ENCODE peak calls at places on chromosome 18, in seven cellular contexts. One of them, this sample, is unnamed.

GRCh38 chr18:59093668-59094067 is 46.0 kb upstream of the SEC11C start:
- DNase-seq in HCT116: no peak
- DNase-seq in sigmoid colon: no peak
- DNase-seq in transverse colon: no peak
- DNase-seq in endothelial cell of umbilical vein: no peak
- DNase-seq in vagina: no peak
- DNase-seq in stomach: no peak
- DNase-seq in this sample: peak

GRCh38 chr18:9878783-9879242 is 7.0 kb upstream of the TXNDC2 start:
- DNase-seq in HCT116: no peak
- DNase-seq in sigmoid colon: no peak
- DNase-seq in transverse colon: no peak
- DNase-seq in endothelial cell of umbilical vein: no peak
- DNase-seq in vagina: no peak
- DNase-seq in stomach: no peak
- DNase-seq in this sample: no peak

GRCh38 chr18:78978336-78979057 is 1.1 kb upstream of the SALL3 start:
- DNase-seq in HCT116: no peak
- DNase-seq in sigmoid colon: no peak
- DNase-seq in transverse colon: no peak
- DNase-seq in endothelial cell of umbilical vein: no peak
- DNase-seq in vagina: peak
- DNase-seq in stomach: no peak
- DNase-seq in this sample: no peak

GRCh38 chr18:22813648-22814328 is 119.3 kb upstream of the RBBP8 start:
- DNase-seq in HCT116: no peak
- DNase-seq in sigmoid colon: no peak
- DNase-seq in transverse colon: no peak
- DNase-seq in endothelial cell of umbilical vein: peak
- DNase-seq in vagina: no peak
- DNase-seq in stomach: no peak
- DNase-seq in this sample: no peak

GRCh38 chr18:22470511-22471181 is 52.9 kb upstream of the CTAGE1 start:
- DNase-seq in HCT116: no peak
- DNase-seq in sigmoid colon: no peak
- DNase-seq in transverse colon: no peak
- DNase-seq in endothelial cell of umbilical vein: peak
- DNase-seq in vagina: no peak
- DNase-seq in stomach: peak
- DNase-seq in this sample: no peak

GRCh38 chr18:34710430-34711386 is 610 bp downstream of the DTNA start:
- DNase-seq in HCT116: no peak
- DNase-seq in sigmoid colon: no peak
- DNase-seq in transverse colon: no peak
- DNase-seq in endothelial cell of umbilical vein: no peak
- DNase-seq in vagina: no peak
- DNase-seq in stomach: no peak
- DNase-seq in this sample: no peak

GRCh38 chr18:25896178-25896780 is 194.1 kb downstream of the SS18 start:
- DNase-seq in HCT116: peak
- DNase-seq in sigmoid colon: no peak
- DNase-seq in transverse colon: peak
- DNase-seq in endothelial cell of umbilical vein: peak
- DNase-seq in vagina: no peak
- DNase-seq in stomach: no peak
- DNase-seq in this sample: no peak

GRCh38 chr18:13241083-13241892 is 22.7 kb downstream of the LDLRAD4 start:
- DNase-seq in HCT116: no peak
- DNase-seq in sigmoid colon: peak
- DNase-seq in transverse colon: no peak
- DNase-seq in endothelial cell of umbilical vein: no peak
- DNase-seq in vagina: no peak
- DNase-seq in stomach: no peak
- DNase-seq in this sample: peak

GRCh38 chr18:47912343-47912742 is 18.1 kb downstream of the SMAD2 start:
- DNase-seq in HCT116: no peak
- DNase-seq in sigmoid colon: peak
- DNase-seq in transverse colon: no peak
- DNase-seq in endothelial cell of umbilical vein: peak
- DNase-seq in vagina: no peak
- DNase-seq in stomach: no peak
- DNase-seq in this sample: no peak

GRCh38 chr18:13555192-13555591 is 171.2 kb downstream of the FAM210A start:
- DNase-seq in HCT116: no peak
- DNase-seq in sigmoid colon: no peak
- DNase-seq in transverse colon: no peak
- DNase-seq in endothelial cell of umbilical vein: no peak
- DNase-seq in vagina: no peak
- DNase-seq in stomach: no peak
- DNase-seq in this sample: no peak

GRCh38 chr18:56322403-56322802 is 316.0 kb downstream of the TXNL1 start:
- DNase-seq in HCT116: no peak
- DNase-seq in sigmoid colon: no peak
- DNase-seq in transverse colon: no peak
- DNase-seq in endothelial cell of umbilical vein: no peak
- DNase-seq in vagina: no peak
- DNase-seq in stomach: no peak
- DNase-seq in this sample: no peak

GRCh38 chr18:75282746-75283145 is 72.1 kb downstream of the TSHZ1 start:
- DNase-seq in HCT116: no peak
- DNase-seq in sigmoid colon: no peak
- DNase-seq in transverse colon: no peak
- DNase-seq in endothelial cell of umbilical vein: no peak
- DNase-seq in vagina: peak
- DNase-seq in stomach: no peak
- DNase-seq in this sample: no peak

GRCh38 chr18:44880170-44880569 is 199.5 kb downstream of the SETBP1 start:
- DNase-seq in HCT116: no peak
- DNase-seq in sigmoid colon: no peak
- DNase-seq in transverse colon: no peak
- DNase-seq in endothelial cell of umbilical vein: no peak
- DNase-seq in vagina: no peak
- DNase-seq in stomach: no peak
- DNase-seq in this sample: no peak

GRCh38 chr18:69840445-69840844 is 107.2 kb downstream of the CD226 start:
- DNase-seq in HCT116: no peak
- DNase-seq in sigmoid colon: no peak
- DNase-seq in transverse colon: no peak
- DNase-seq in endothelial cell of umbilical vein: no peak
- DNase-seq in vagina: no peak
- DNase-seq in stomach: no peak
- DNase-seq in this sample: no peak

GRCh38 chr18:67726882-67727281 is 210.4 kb upstream of the DSEL start:
- DNase-seq in HCT116: no peak
- DNase-seq in sigmoid colon: no peak
- DNase-seq in transverse colon: no peak
- DNase-seq in endothelial cell of umbilical vein: no peak
- DNase-seq in vagina: no peak
- DNase-seq in stomach: no peak
- DNase-seq in this sample: no peak

GRCh38 chr18:25737710-25738251 is 352.6 kb downstream of the SS18 start:
- DNase-seq in HCT116: peak
- DNase-seq in sigmoid colon: no peak
- DNase-seq in transverse colon: no peak
- DNase-seq in endothelial cell of umbilical vein: peak
- DNase-seq in vagina: no peak
- DNase-seq in stomach: no peak
- DNase-seq in this sample: no peak

GRCh38 chr18:37484893-37485834 is 80.4 kb downstream of the CELF4 start:
- DNase-seq in HCT116: peak
- DNase-seq in sigmoid colon: no peak
- DNase-seq in transverse colon: peak
- DNase-seq in endothelial cell of umbilical vein: no peak
- DNase-seq in vagina: no peak
- DNase-seq in stomach: no peak
- DNase-seq in this sample: no peak

GRCh38 chr18:74114206-74114605 is 33.4 kb downstream of the FBXO15 start:
- DNase-seq in HCT116: no peak
- DNase-seq in sigmoid colon: no peak
- DNase-seq in transverse colon: no peak
- DNase-seq in endothelial cell of umbilical vein: no peak
- DNase-seq in vagina: no peak
- DNase-seq in stomach: no peak
- DNase-seq in this sample: no peak

GRCh38 chr18:35513181-35513932 is 15.6 kb upstream of the INO80C start:
- DNase-seq in HCT116: peak
- DNase-seq in sigmoid colon: no peak
- DNase-seq in transverse colon: peak
- DNase-seq in endothelial cell of umbilical vein: no peak
- DNase-seq in vagina: peak
- DNase-seq in stomach: no peak
- DNase-seq in this sample: no peak

GRCh38 chr18:987325-988186 is 82.9 kb downstream of the ADCYAP1 start:
- DNase-seq in HCT116: no peak
- DNase-seq in sigmoid colon: no peak
- DNase-seq in transverse colon: no peak
- DNase-seq in endothelial cell of umbilical vein: peak
- DNase-seq in vagina: no peak
- DNase-seq in stomach: no peak
- DNase-seq in this sample: no peak

GRCh38 chr18:5620284-5620683 is 76.5 kb upstream of the EPB41L3 start:
- DNase-seq in HCT116: no peak
- DNase-seq in sigmoid colon: no peak
- DNase-seq in transverse colon: no peak
- DNase-seq in endothelial cell of umbilical vein: no peak
- DNase-seq in vagina: no peak
- DNase-seq in stomach: no peak
- DNase-seq in this sample: no peak

GRCh38 chr18:26503382-26503781 is 45.0 kb downstream of the KCTD1 start:
- DNase-seq in HCT116: no peak
- DNase-seq in sigmoid colon: no peak
- DNase-seq in transverse colon: no peak
- DNase-seq in endothelial cell of umbilical vein: no peak
- DNase-seq in vagina: no peak
- DNase-seq in stomach: no peak
- DNase-seq in this sample: no peak

DNA sequence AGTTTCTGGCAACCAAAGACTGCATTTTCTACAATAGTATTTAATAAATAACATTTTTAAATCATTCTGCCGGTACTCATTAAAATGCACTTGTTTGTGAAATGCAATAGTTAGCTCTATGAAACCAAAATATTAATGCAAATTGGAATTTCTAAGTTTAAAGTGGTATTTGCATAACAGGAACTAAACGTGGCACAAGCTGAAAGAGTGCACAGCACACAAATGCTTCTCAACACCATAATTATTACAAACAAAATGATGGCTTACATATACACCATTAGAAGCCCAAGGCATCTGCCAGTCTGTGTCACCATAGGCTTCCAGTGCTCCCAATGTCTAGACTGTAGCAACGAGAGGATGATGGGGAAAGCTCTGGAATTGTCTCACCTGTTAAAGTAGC is 280.5 kb downstream of the TCF4 start:
- DNase-seq in HCT116: no peak
- DNase-seq in sigmoid colon: no peak
- DNase-seq in transverse colon: no peak
- DNase-seq in endothelial cell of umbilical vein: no peak
- DNase-seq in vagina: no peak
- DNase-seq in stomach: no peak
- DNase-seq in this sample: no peak
- TF ChIP-seq POLR2A in HCT116: no peak
- TF ChIP-seq POLR2A in sigmoid colon: no peak
- TF ChIP-seq POLR2A in transverse colon: no peak
- TF ChIP-seq POLR2A in endothelial cell of umbilical vein: no peak
- TF ChIP-seq POLR2A in vagina: no peak
- TF ChIP-seq POLR2A in stomach: no peak
- TF ChIP-seq POLR2A in this sample: no peak

GRCh38 chr18:7557891-7558454 is 9.1 kb upstream of the PTPRM start:
- DNase-seq in HCT116: no peak
- DNase-seq in sigmoid colon: no peak
- DNase-seq in transverse colon: no peak
- DNase-seq in endothelial cell of umbilical vein: peak
- DNase-seq in vagina: no peak
- DNase-seq in stomach: no peak
- DNase-seq in this sample: no peak
- H3K27ac ChIP-seq in HCT116: no peak
- H3K27ac ChIP-seq in sigmoid colon: no peak
- H3K27ac ChIP-seq in transverse colon: no peak
- H3K27ac ChIP-seq in endothelial cell of umbilical vein: peak
- H3K27ac ChIP-seq in vagina: no peak
- H3K27ac ChIP-seq in stomach: no peak
- H3K27ac ChIP-seq in this sample: no peak

DNA sequence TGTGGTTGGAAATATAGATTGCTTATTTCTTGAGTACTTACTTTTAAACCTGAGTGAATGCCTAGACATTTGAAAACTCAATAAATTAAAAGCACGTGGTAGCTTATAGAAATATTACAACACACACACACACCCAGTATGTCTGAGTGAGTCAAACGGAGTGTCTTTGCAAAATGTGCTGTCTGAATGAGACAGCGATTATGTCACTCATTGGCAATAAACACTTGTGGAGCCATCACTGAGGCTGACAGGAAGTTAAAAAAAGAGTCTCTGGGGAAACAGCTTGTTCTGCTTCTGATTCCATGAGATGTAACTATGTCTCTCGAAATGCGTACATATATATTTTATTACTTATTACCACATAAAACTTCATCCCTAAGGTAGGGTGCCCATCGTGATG is 22.3 kb upstream of the VPS4B start:
- DNase-seq in HCT116: no peak
- DNase-seq in sigmoid colon: no peak
- DNase-seq in transverse colon: no peak
- DNase-seq in endothelial cell of umbilical vein: no peak
- DNase-seq in vagina: no peak
- DNase-seq in stomach: no peak
- DNase-seq in this sample: no peak
- TF ChIP-seq POLR2AphosphoS5 in HCT116: no peak
- TF ChIP-seq POLR2AphosphoS5 in sigmoid colon: peak
- TF ChIP-seq POLR2AphosphoS5 in transverse colon: peak
- TF ChIP-seq POLR2AphosphoS5 in endothelial cell of umbilical vein: no peak
- TF ChIP-seq POLR2AphosphoS5 in vagina: no peak
- TF ChIP-seq POLR2AphosphoS5 in stomach: no peak
- TF ChIP-seq POLR2AphosphoS5 in this sample: no peak

DNA sequence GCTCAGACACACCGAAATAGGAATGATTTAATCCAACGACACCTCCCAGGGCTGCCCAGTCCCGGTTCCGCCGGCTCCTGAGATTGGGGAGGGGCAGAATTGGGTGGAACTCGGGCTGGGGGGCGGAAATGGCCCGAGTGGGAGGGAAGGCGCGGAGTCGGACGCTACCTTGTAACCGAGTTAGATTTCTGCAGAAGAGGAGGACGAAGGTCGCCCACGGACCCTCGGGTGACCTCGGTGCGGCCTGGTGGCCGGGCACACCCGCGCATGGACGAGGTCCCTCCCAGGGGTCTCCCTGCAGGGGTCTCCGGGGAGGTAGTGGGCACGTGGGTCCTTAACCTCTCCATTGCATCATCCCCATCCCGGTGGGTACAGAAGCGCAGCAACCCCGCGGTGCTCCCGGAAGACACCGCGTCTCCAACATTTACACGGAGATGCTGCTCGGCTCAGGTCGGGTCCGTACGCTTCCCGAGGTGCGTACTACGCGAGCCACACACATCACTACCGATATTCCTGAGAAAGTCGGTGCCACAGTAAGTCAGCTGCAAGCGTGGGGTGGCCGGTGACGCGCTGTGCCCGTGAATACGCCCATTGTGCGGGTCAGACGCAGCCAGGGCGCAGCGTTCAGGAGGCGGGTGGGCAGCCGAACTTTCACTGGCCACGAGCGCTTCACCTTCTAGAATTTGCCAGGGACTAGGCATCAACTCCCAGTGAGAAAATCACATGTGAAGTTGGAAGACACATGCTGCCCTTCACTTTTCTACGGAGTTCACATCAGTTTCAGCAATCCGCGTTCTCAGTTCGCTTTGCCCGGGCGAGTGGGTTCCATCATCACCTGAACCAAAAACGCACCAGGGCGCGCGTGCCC is 3.0 kb downstream of the ZNF516 start:
- DNase-seq in HCT116: no peak
- DNase-seq in sigmoid colon: peak
- DNase-seq in transverse colon: peak
- DNase-seq in endothelial cell of umbilical vein: peak
- DNase-seq in vagina: no peak
- DNase-seq in stomach: peak
- DNase-seq in this sample: peak
- TF ChIP-seq POLR2A in HCT116: peak
- TF ChIP-seq POLR2A in sigmoid colon: no peak
- TF ChIP-seq POLR2A in transverse colon: peak
- TF ChIP-seq POLR2A in endothelial cell of umbilical vein: no peak
- TF ChIP-seq POLR2A in vagina: no peak
- TF ChIP-seq POLR2A in stomach: no peak
- TF ChIP-seq POLR2A in this sample: no peak